ENCODE peak calls at places on chromosome 2, in five cellular contexts. S is RPMI7951, D is NCI-H2227 treated with DMSO at 0.1 percent for 48 hours, U is GM04504, X is AG10803. A is an unnamed sample.

GRCh38 chr2:27966466-27966865 is 75.9 kb downstream of the BABAM2 start:
- DNase-seq in U (no peak), S (peak; percentile 85), D (no peak), X (peak; percentile 77), A (no peak)

GRCh38 chr2:113407446-113408099 is 29.9 kb upstream of the ZNG1B start:
- DNase-seq in D (no peak), S (peak; percentile 8), U (no peak), X (no peak), A (no peak)

GRCh38 chr2:66867038-66867380 is 432.1 kb downstream of the MEIS1 start:
- DNase-seq in S (no peak), X (peak; percentile 57), D (no peak), U (peak; percentile 61), A (no peak)

GRCh38 chr2:96240341-96241038 is 25.3 kb downstream of the TMEM127 start:
- DNase-seq in X (no peak), S (no peak), U (no peak), D (no peak), A (no peak)

GRCh38 chr2:141611981-141612380 is 518.8 kb downstream of the LRP1B start:
- DNase-seq in D (no peak), U (no peak), X (peak; percentile 1), S (no peak), A (no peak)

GRCh38 chr2:38013158-38013752 is 62.7 kb downstream of the CYP1B1 start:
- DNase-seq in X (peak; percentile 12), U (no peak), D (no peak), S (peak; percentile 35), A (no peak)

GRCh38 chr2:157415632-157416101 is 28.2 kb downstream of the CYTIP start:
- DNase-seq in S (no peak), D (peak; percentile 75), X (no peak), U (no peak), A (no peak)

GRCh38 chr2:72923833-72924352 is 6.6 kb downstream of the EMX1 start:
- DNase-seq in X (no peak), U (no peak), S (no peak), D (no peak), A (no peak)

GRCh38 chr2:68290825-68291224 is 28.9 kb downstream of the CNRIP1 start:
- DNase-seq in U (no peak), X (no peak), S (no peak), D (no peak), A (no peak)

GRCh38 chr2:80053522-80054338 is 250.8 kb downstream of the LRRTM1 start:
- DNase-seq in X (no peak), U (no peak), S (no peak), D (peak; percentile 61), A (no peak)

GRCh38 chr2:171365778-171366177 is 68.0 kb downstream of the METTL8 start:
- DNase-seq in X (no peak), D (no peak), U (no peak), S (no peak), A (no peak)

GRCh38 chr2:46540496-46541342 is 61.4 kb downstream of the TMEM247 start:
- DNase-seq in U (peak; percentile 65), S (peak; percentile 80), X (peak; percentile 75), D (no peak), A (no peak)

GRCh38 chr2:142179686-142180085 is 48.9 kb upstream of the LRP1B start:
- DNase-seq in X (no peak), U (no peak), D (no peak), S (no peak), A (no peak)

GRCh38 chr2:31998731-31999383 is 12.0 kb downstream of the MEMO1 start:
- DNase-seq in D (no peak), U (no peak), S (no peak), X (no peak), A (peak; percentile 10)

GRCh38 chr2:84424152-84424551 is 34.9 kb downstream of the SUCLG1 start:
- DNase-seq in S (peak; percentile 13), U (no peak), D (no peak), X (peak; percentile 32), A (no peak)

GRCh38 chr2:241136661-241137260 is 12.5 kb downstream of the PASK start:
- DNase-seq in S (no peak), X (no peak), D (no peak), U (no peak), A (no peak)

GRCh38 chr2:152925540-152926448 is 207.4 kb downstream of the ARL6IP6 start:
- DNase-seq in D (no peak), U (peak; percentile 4), X (peak; percentile 37), S (peak; percentile 46), A (peak; percentile 36)

GRCh38 chr2:70959851-70960832 is 18.3 kb upstream of the ANKRD53 start:
- DNase-seq in X (no peak), S (no peak), U (no peak), D (no peak), A (no peak)

GRCh38 chr2:36615214-36615613 is 17.2 kb upstream of the FEZ2 start:
- DNase-seq in D (no peak), S (peak; percentile 54), U (no peak), X (peak; percentile 56), A (no peak)

GRCh38 chr2:8268172-8268783 is 413.6 kb upstream of the ID2 start:
- DNase-seq in D (no peak), U (peak; percentile 17), S (peak; percentile 87), X (peak; percentile 63), A (no peak)

GRCh38 chr2:33529771-33530481 is 53.5 kb downstream of the RASGRP3 start:
- DNase-seq in X (peak; percentile 99), D (no peak), U (peak; percentile 95), S (peak; percentile 100), A (no peak)

GRCh38 chr2:33267745-33268144 is 208.7 kb upstream of the RASGRP3 start:
- DNase-seq in S (peak; percentile 51), D (no peak), U (peak; percentile 24), X (peak; percentile 69), A (no peak)

GRCh38 chr2:32418777-32419176 is 62.0 kb downstream of the BIRC6 start:
- DNase-seq in D (no peak), U (no peak), X (peak; percentile 43), S (peak; percentile 47), A (no peak)

GRCh38 chr2:36355157-36355889 is at the start of gene CRIM1:
- DNase-seq in D (peak; percentile 67), S (peak; percentile 93), U (peak; percentile 84), X (peak; percentile 94), A (no peak)

GRCh38 chr2:113818382-113818951 is 62.0 kb upstream of the SLC35F5 start:
- DNase-seq in X (peak; percentile 100), U (peak; percentile 100), D (peak; percentile 35), S (peak; percentile 99), A (no peak)

GRCh38 chr2:119753041-119753929 is 6.4 kb upstream of the PTPN4 start:
- DNase-seq in X (peak; percentile 40), U (no peak), S (peak; percentile 50), D (no peak), A (peak; percentile 25)

GRCh38 chr2:173216668-173217067 is 138.0 kb upstream of the CDCA7 start:
- DNase-seq in X (no peak), D (no peak), U (no peak), S (no peak), A (no peak)

GRCh38 chr2:239297142-239298125 is 103.4 kb downstream of the HDAC4 start:
- DNase-seq in X (no peak), D (no peak), S (no peak), U (no peak), A (no peak)

GRCh38 chr2:2333076-2333475 is 2.0 kb upstream of the MYT1L start:
- DNase-seq in D (peak; percentile 95), U (no peak), X (no peak), S (no peak), A (no peak)

GRCh38 chr2:113131343-113131933 is 4.0 kb downstream of the IL1RN start:
- DNase-seq in S (no peak), D (no peak), U (no peak), X (no peak), A (no peak)

GRCh38 chr2:64063924-64064331 is 44.7 kb upstream of the VPS54 start:
- DNase-seq in X (peak; percentile 30), S (peak; percentile 45), U (no peak), D (no peak), A (no peak)

GRCh38 chr2:43462866-43463641 is 132.8 kb downstream of the THADA start:
- DNase-seq in S (no peak), X (peak; percentile 59), U (no peak), D (peak; percentile 37), A (no peak)